ENCODE peak calls at places on chromosomes 7 and 10, in nine cellular contexts. One of them, this sample, is unnamed.

GRCh38 chr10:70600512-70601395 is 1.8 kb downstream of the PRF1 start:
- DNase-seq in kidney: peak
- DNase-seq in keratinocyte: no peak
- DNase-seq in cardiac fibroblast: no peak
- DNase-seq in GM23248: no peak
- DNase-seq in ascending aorta: no peak
- DNase-seq in A549: no peak
- DNase-seq in Caco-2: no peak
- DNase-seq in IMR-90: no peak
- DNase-seq in this sample: no peak

GRCh38 chr10:15136129-15136726 is 32.3 kb downstream of the NMT2 start:
- DNase-seq in cardiac fibroblast: no peak
- DNase-seq in GM23248: no peak
- DNase-seq in Caco-2: no peak
- DNase-seq in kidney: no peak
- DNase-seq in ascending aorta: no peak
- DNase-seq in keratinocyte: no peak
- DNase-seq in A549: no peak
- DNase-seq in IMR-90: no peak
- DNase-seq in this sample: no peak

GRCh38 chr10:20457656-20458055 is 439.5 kb downstream of the NEBL start:
- DNase-seq in cardiac fibroblast: no peak
- DNase-seq in keratinocyte: no peak
- DNase-seq in IMR-90: no peak
- DNase-seq in GM23248: no peak
- DNase-seq in A549: no peak
- DNase-seq in ascending aorta: no peak
- DNase-seq in kidney: no peak
- DNase-seq in Caco-2: no peak
- DNase-seq in this sample: no peak

GRCh38 chr7:3138206-3138605 is 94.5 kb upstream of the CARD11 start:
- DNase-seq in ascending aorta: no peak
- DNase-seq in cardiac fibroblast: no peak
- DNase-seq in A549: no peak
- DNase-seq in kidney: no peak
- DNase-seq in GM23248: no peak
- DNase-seq in keratinocyte: no peak
- DNase-seq in Caco-2: no peak
- DNase-seq in IMR-90: no peak
- DNase-seq in this sample: no peak

GRCh38 chr7:71389976-71390375 is 258.0 kb downstream of the GALNT17 start:
- DNase-seq in A549: no peak
- DNase-seq in IMR-90: no peak
- DNase-seq in Caco-2: no peak
- DNase-seq in keratinocyte: no peak
- DNase-seq in kidney: no peak
- DNase-seq in GM23248: no peak
- DNase-seq in cardiac fibroblast: no peak
- DNase-seq in ascending aorta: no peak
- DNase-seq in this sample: peak

GRCh38 chr10:78821052-78821451 is 247.7 kb upstream of the ZMIZ1 start:
- DNase-seq in ascending aorta: no peak
- DNase-seq in kidney: no peak
- DNase-seq in Caco-2: no peak
- DNase-seq in IMR-90: no peak
- DNase-seq in keratinocyte: no peak
- DNase-seq in A549: no peak
- DNase-seq in cardiac fibroblast: no peak
- DNase-seq in GM23248: no peak
- DNase-seq in this sample: no peak

GRCh38 chr10:71280825-71281224 is 38.2 kb upstream of the SLC29A3 start:
- DNase-seq in GM23248: no peak
- DNase-seq in keratinocyte: no peak
- DNase-seq in IMR-90: no peak
- DNase-seq in kidney: no peak
- DNase-seq in cardiac fibroblast: no peak
- DNase-seq in Caco-2: no peak
- DNase-seq in A549: no peak
- DNase-seq in ascending aorta: no peak
- DNase-seq in this sample: no peak

GRCh38 chr10:7649673-7650330 is 17.0 kb downstream of the ITIH5 start:
- DNase-seq in keratinocyte: no peak
- DNase-seq in kidney: no peak
- DNase-seq in cardiac fibroblast: peak
- DNase-seq in Caco-2: no peak
- DNase-seq in IMR-90: no peak
- DNase-seq in GM23248: peak
- DNase-seq in A549: no peak
- DNase-seq in ascending aorta: no peak
- DNase-seq in this sample: no peak

GRCh38 chr10:71795248-71795647 is 21.9 kb upstream of the VSIR start:
- DNase-seq in ascending aorta: no peak
- DNase-seq in GM23248: peak
- DNase-seq in Caco-2: peak
- DNase-seq in A549: no peak
- DNase-seq in cardiac fibroblast: peak
- DNase-seq in kidney: no peak
- DNase-seq in IMR-90: peak
- DNase-seq in keratinocyte: no peak
- DNase-seq in this sample: peak

GRCh38 chr10:127888526-127889312 is 4.0 kb downstream of the CLRN3 start:
- DNase-seq in GM23248: no peak
- DNase-seq in ascending aorta: no peak
- DNase-seq in cardiac fibroblast: no peak
- DNase-seq in Caco-2: no peak
- DNase-seq in A549: no peak
- DNase-seq in kidney: no peak
- DNase-seq in keratinocyte: no peak
- DNase-seq in IMR-90: no peak
- DNase-seq in this sample: no peak

GRCh38 chr7:41255716-41256115 is 447.2 kb downstream of the INHBA start:
- DNase-seq in ascending aorta: no peak
- DNase-seq in kidney: no peak
- DNase-seq in Caco-2: no peak
- DNase-seq in keratinocyte: no peak
- DNase-seq in GM23248: peak
- DNase-seq in IMR-90: no peak
- DNase-seq in cardiac fibroblast: no peak
- DNase-seq in A549: no peak
- DNase-seq in this sample: no peak

GRCh38 chr10:110356628-110357245 is 52.0 kb upstream of the SMNDC1 start:
- DNase-seq in GM23248: no peak
- DNase-seq in cardiac fibroblast: peak
- DNase-seq in IMR-90: peak
- DNase-seq in Caco-2: no peak
- DNase-seq in A549: peak
- DNase-seq in keratinocyte: no peak
- DNase-seq in kidney: peak
- DNase-seq in ascending aorta: peak
- DNase-seq in this sample: no peak

GRCh38 chr7:13990319-13990983 is 985 bp upstream of the ETV1 start:
- DNase-seq in GM23248: peak
- DNase-seq in A549: peak
- DNase-seq in IMR-90: peak
- DNase-seq in ascending aorta: peak
- DNase-seq in kidney: peak
- DNase-seq in Caco-2: peak
- DNase-seq in keratinocyte: no peak
- DNase-seq in cardiac fibroblast: peak
- DNase-seq in this sample: peak
- H3K4me3 ChIP-seq in GM23248: peak
- H3K4me3 ChIP-seq in A549: peak
- H3K4me3 ChIP-seq in IMR-90: peak
- H3K4me3 ChIP-seq in ascending aorta: peak
- H3K4me3 ChIP-seq in kidney: peak
- H3K4me3 ChIP-seq in Caco-2: peak
- H3K4me3 ChIP-seq in keratinocyte: peak
- H3K4me3 ChIP-seq in cardiac fibroblast: peak
- H3K4me3 ChIP-seq in this sample: peak

GRCh38 chr7:79455173-79455790 is 1.8 kb upstream of the MAGI2 start:
- DNase-seq in ascending aorta: no peak
- DNase-seq in GM23248: no peak
- DNase-seq in IMR-90: no peak
- DNase-seq in cardiac fibroblast: no peak
- DNase-seq in A549: no peak
- DNase-seq in kidney: no peak
- DNase-seq in keratinocyte: no peak
- DNase-seq in Caco-2: no peak
- DNase-seq in this sample: no peak

GRCh38 chr7:79453266-79453557 is 255 bp downstream of the MAGI2 start:
- DNase-seq in kidney: no peak
- DNase-seq in ascending aorta: no peak
- DNase-seq in GM23248: no peak
- DNase-seq in Caco-2: no peak
- DNase-seq in keratinocyte: no peak
- DNase-seq in cardiac fibroblast: no peak
- DNase-seq in IMR-90: no peak
- DNase-seq in A549: no peak
- DNase-seq in this sample: no peak

GRCh38 chr7:79452495-79453265 is 787 bp downstream of the MAGI2 start:
- DNase-seq in Caco-2: no peak
- DNase-seq in ascending aorta: no peak
- DNase-seq in GM23248: peak
- DNase-seq in cardiac fibroblast: peak
- DNase-seq in IMR-90: peak
- DNase-seq in A549: peak
- DNase-seq in kidney: peak
- DNase-seq in keratinocyte: no peak
- DNase-seq in this sample: peak

GRCh38 chr7:79453558-79454324 is at the start of gene MAGI2:
- DNase-seq in ascending aorta: peak
- DNase-seq in keratinocyte: no peak
- DNase-seq in kidney: peak
- DNase-seq in IMR-90: peak
- DNase-seq in GM23248: peak
- DNase-seq in A549: peak
- DNase-seq in cardiac fibroblast: peak
- DNase-seq in Caco-2: no peak
- DNase-seq in this sample: peak

DNA sequence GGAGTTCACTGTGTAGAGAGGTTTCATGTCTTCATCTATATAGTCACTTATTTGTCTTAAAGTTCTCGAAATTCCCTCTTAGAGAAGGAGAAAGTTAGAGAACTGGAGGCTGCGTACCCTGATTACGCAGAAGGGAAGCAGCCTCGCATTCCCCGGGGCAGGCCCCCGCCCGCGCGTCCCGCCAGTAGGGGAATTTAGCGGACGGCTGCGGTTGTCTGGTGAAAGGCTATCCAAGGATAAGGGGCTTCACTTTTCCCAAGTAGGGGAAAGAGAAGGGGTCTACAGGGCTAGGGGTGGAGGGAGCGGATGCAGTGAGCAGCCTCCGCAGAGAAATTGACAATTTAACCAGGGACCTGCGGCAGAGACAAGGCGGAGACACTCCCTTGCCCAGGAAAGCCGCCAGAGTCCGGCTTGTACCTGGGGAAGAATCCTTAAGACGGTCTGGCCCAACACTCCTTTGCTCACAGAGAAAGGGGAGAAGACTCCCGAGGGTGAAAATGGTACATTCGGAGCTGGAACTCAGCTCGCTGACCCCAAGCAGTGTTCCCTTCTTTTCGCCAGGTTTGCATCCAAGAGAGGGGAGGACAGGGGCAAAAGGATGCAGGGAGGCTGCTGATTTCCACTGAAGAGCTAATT is 976 bp upstream of the MAGI2 start:
- DNase-seq in ascending aorta: no peak
- DNase-seq in cardiac fibroblast: no peak
- DNase-seq in IMR-90: peak
- DNase-seq in GM23248: peak
- DNase-seq in kidney: peak
- DNase-seq in Caco-2: no peak
- DNase-seq in keratinocyte: no peak
- DNase-seq in A549: no peak
- DNase-seq in this sample: peak
- H3K4me3 ChIP-seq in ascending aorta: peak
- H3K4me3 ChIP-seq in cardiac fibroblast: peak
- H3K4me3 ChIP-seq in IMR-90: peak
- H3K4me3 ChIP-seq in GM23248: peak
- H3K4me3 ChIP-seq in kidney: peak
- H3K4me3 ChIP-seq in Caco-2: no peak
- H3K4me3 ChIP-seq in keratinocyte: peak
- H3K4me3 ChIP-seq in A549: no peak
- H3K4me3 ChIP-seq in this sample: peak

DNA sequence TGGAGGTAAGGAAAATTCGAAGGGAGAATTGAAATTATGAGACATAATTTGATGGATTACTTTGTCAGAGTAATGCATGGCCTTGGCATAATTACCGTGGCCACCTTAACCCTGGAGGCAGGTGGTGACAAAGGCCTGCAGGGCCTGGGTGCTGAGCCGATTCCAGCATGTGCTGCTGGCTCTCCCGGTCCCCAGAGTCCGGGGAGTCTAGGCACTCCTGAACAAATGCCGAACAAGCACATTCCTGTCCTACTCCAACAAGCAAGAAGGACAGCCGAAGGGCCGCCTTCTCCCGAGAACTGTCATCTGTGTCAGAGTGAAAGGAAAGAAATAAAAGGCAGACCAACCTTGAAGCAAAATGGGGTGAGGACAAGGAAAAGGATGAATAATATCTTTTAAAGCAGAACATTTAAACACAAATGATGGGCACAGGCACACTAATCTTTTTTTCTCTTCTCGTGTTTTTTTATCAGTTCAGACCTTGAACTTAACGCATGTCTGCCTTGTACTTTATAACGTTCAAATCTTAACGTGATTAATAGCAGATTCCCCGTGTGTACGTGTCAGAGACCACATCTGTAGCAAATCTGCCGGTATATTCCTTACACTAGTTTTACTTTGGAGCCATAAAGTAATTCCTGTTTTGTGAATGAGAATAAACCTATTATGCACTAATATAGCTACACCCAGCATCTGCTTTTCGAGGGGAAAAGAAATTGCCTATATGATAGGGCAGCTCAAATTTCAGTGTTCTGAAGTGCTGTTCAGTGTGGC is 166.2 kb upstream of the TCF7L2 start:
- DNase-seq in A549: no peak
- DNase-seq in keratinocyte: no peak
- DNase-seq in ascending aorta: no peak
- DNase-seq in Caco-2: no peak
- DNase-seq in cardiac fibroblast: no peak
- DNase-seq in kidney: no peak
- DNase-seq in IMR-90: no peak
- DNase-seq in GM23248: peak
- DNase-seq in this sample: peak
- H3K4me3 ChIP-seq in A549: no peak
- H3K4me3 ChIP-seq in keratinocyte: no peak
- H3K4me3 ChIP-seq in ascending aorta: no peak
- H3K4me3 ChIP-seq in Caco-2: no peak
- H3K4me3 ChIP-seq in cardiac fibroblast: no peak
- H3K4me3 ChIP-seq in kidney: peak
- H3K4me3 ChIP-seq in IMR-90: no peak
- H3K4me3 ChIP-seq in GM23248: peak
- H3K4me3 ChIP-seq in this sample: no peak

DNA sequence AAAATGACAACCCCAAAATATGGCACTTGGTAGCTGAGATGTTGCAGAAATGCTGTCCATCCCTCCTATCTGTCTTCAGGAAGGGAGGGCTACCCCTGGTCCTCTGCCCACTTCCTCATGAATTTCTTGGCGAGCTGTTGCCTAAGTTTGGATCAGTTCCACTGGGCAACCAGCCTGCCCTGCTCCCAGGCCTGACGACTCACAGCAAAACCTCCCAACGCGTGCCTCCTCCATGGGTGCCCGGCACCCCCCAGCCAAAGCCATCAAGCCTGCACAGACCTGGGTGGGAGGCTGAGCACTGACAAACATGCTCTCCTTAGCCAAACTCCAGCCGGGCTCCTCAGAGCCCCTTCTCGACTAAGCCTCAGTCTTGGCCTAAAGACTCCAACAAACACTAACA is 8.9 kb downstream of the VSTM4 start:
- DNase-seq in kidney: no peak
- DNase-seq in GM23248: peak
- DNase-seq in Caco-2: no peak
- DNase-seq in IMR-90: no peak
- DNase-seq in ascending aorta: no peak
- DNase-seq in cardiac fibroblast: no peak
- DNase-seq in keratinocyte: no peak
- DNase-seq in A549: no peak
- DNase-seq in this sample: no peak
- H3K4me3 ChIP-seq in kidney: no peak
- H3K4me3 ChIP-seq in GM23248: no peak
- H3K4me3 ChIP-seq in Caco-2: no peak
- H3K4me3 ChIP-seq in IMR-90: no peak
- H3K4me3 ChIP-seq in ascending aorta: no peak
- H3K4me3 ChIP-seq in cardiac fibroblast: no peak
- H3K4me3 ChIP-seq in keratinocyte: no peak
- H3K4me3 ChIP-seq in A549: no peak
- H3K4me3 ChIP-seq in this sample: no peak

This sample was measured in neural progenitor cell.